ENCODE peak calls at places on chromosomes 16 and 17, in nine cellular contexts. One of them, this sample, is unnamed.

GRCh38 chr17:15311996-15312395 is 29.4 kb downstream of the TEKT3 start:
- DNase-seq in body of pancreas: no peak
- DNase-seq in omental fat pad: no peak
- DNase-seq in colonic mucosa: no peak
- DNase-seq in pancreas: no peak
- DNase-seq in esophagus squamous epithelium: no peak
- DNase-seq in CD4-positive, alpha-beta T cell: no peak
- DNase-seq in ovary: no peak
- DNase-seq in brain microvascular endothelial cell: no peak
- DNase-seq in this sample: no peak

GRCh38 chr17:74569392-74570003 is 2.2 kb upstream of the CD300H start:
- DNase-seq in body of pancreas: peak; percentile 13
- DNase-seq in omental fat pad: peak; percentile 50
- DNase-seq in colonic mucosa: peak; percentile 32
- DNase-seq in pancreas: no peak
- DNase-seq in esophagus squamous epithelium: peak; percentile 39
- DNase-seq in CD4-positive, alpha-beta T cell: no peak
- DNase-seq in ovary: peak; percentile 61
- DNase-seq in brain microvascular endothelial cell: peak; percentile 94
- DNase-seq in this sample: peak; percentile 35

GRCh38 chr17:72587156-72587555 is 466.3 kb downstream of the SOX9 start:
- DNase-seq in body of pancreas: no peak
- DNase-seq in omental fat pad: no peak
- DNase-seq in colonic mucosa: no peak
- DNase-seq in pancreas: no peak
- DNase-seq in esophagus squamous epithelium: no peak
- DNase-seq in CD4-positive, alpha-beta T cell: no peak
- DNase-seq in ovary: no peak
- DNase-seq in brain microvascular endothelial cell: peak; percentile 40
- DNase-seq in this sample: no peak

GRCh38 chr17:59618894-59619312 is 792 bp upstream of the CLTC start:
- DNase-seq in body of pancreas: no peak
- DNase-seq in omental fat pad: no peak
- DNase-seq in colonic mucosa: peak; percentile 91
- DNase-seq in pancreas: no peak
- DNase-seq in esophagus squamous epithelium: no peak
- DNase-seq in CD4-positive, alpha-beta T cell: no peak
- DNase-seq in ovary: no peak
- DNase-seq in brain microvascular endothelial cell: no peak
- DNase-seq in this sample: no peak

GRCh38 chr16:88633684-88634140 is 4.7 kb upstream of the IL17C start:
- DNase-seq in body of pancreas: no peak
- DNase-seq in omental fat pad: no peak
- DNase-seq in colonic mucosa: peak; percentile 64
- DNase-seq in pancreas: peak; percentile 74
- DNase-seq in esophagus squamous epithelium: no peak
- DNase-seq in CD4-positive, alpha-beta T cell: peak; percentile 31
- DNase-seq in ovary: no peak
- DNase-seq in brain microvascular endothelial cell: peak; percentile 30
- DNase-seq in this sample: no peak

GRCh38 chr17:8532021-8532420 is 96.3 kb downstream of the NDEL1 start:
- DNase-seq in body of pancreas: peak; percentile 67
- DNase-seq in omental fat pad: no peak
- DNase-seq in colonic mucosa: peak; percentile 53
- DNase-seq in pancreas: no peak
- DNase-seq in esophagus squamous epithelium: no peak
- DNase-seq in CD4-positive, alpha-beta T cell: no peak
- DNase-seq in ovary: no peak
- DNase-seq in brain microvascular endothelial cell: peak; percentile 62
- DNase-seq in this sample: no peak

GRCh38 chr16:1188781-1189189 is 35.9 kb downstream of the CACNA1H start:
- DNase-seq in body of pancreas: peak; percentile 64
- DNase-seq in omental fat pad: no peak
- DNase-seq in colonic mucosa: peak; percentile 42
- DNase-seq in pancreas: peak; percentile 91
- DNase-seq in esophagus squamous epithelium: no peak
- DNase-seq in CD4-positive, alpha-beta T cell: peak; percentile 49
- DNase-seq in ovary: peak; percentile 79
- DNase-seq in brain microvascular endothelial cell: no peak
- DNase-seq in this sample: no peak

GRCh38 chr17:50763716-50764450 is 3.4 kb downstream of the ANKRD40CL start:
- DNase-seq in body of pancreas: peak; percentile 49
- DNase-seq in omental fat pad: no peak
- DNase-seq in colonic mucosa: peak; percentile 62
- DNase-seq in pancreas: no peak
- DNase-seq in esophagus squamous epithelium: no peak
- DNase-seq in CD4-positive, alpha-beta T cell: no peak
- DNase-seq in ovary: no peak
- DNase-seq in brain microvascular endothelial cell: no peak
- DNase-seq in this sample: no peak

GRCh38 chr16:78677332-78677731 is 577.9 kb downstream of the WWOX start:
- DNase-seq in body of pancreas: no peak
- DNase-seq in omental fat pad: no peak
- DNase-seq in colonic mucosa: no peak
- DNase-seq in pancreas: no peak
- DNase-seq in esophagus squamous epithelium: no peak
- DNase-seq in CD4-positive, alpha-beta T cell: no peak
- DNase-seq in ovary: no peak
- DNase-seq in brain microvascular endothelial cell: no peak
- DNase-seq in this sample: no peak

GRCh38 chr17:42025191-42025579 is 5.3 kb downstream of the NKIRAS2 start:
- DNase-seq in body of pancreas: no peak
- DNase-seq in omental fat pad: no peak
- DNase-seq in colonic mucosa: no peak
- DNase-seq in pancreas: no peak
- DNase-seq in esophagus squamous epithelium: no peak
- DNase-seq in CD4-positive, alpha-beta T cell: no peak
- DNase-seq in ovary: no peak
- DNase-seq in brain microvascular endothelial cell: no peak
- DNase-seq in this sample: no peak

GRCh38 chr16:20147091-20147490 is 73.4 kb upstream of the GPR139 start:
- DNase-seq in body of pancreas: no peak
- DNase-seq in omental fat pad: no peak
- DNase-seq in colonic mucosa: no peak
- DNase-seq in pancreas: no peak
- DNase-seq in esophagus squamous epithelium: no peak
- DNase-seq in CD4-positive, alpha-beta T cell: no peak
- DNase-seq in ovary: no peak
- DNase-seq in brain microvascular endothelial cell: no peak
- DNase-seq in this sample: no peak

GRCh38 chr17:38926290-38927070 is 1.1 kb downstream of the LASP1NB start:
- DNase-seq in body of pancreas: no peak
- DNase-seq in omental fat pad: no peak
- DNase-seq in colonic mucosa: no peak
- DNase-seq in pancreas: no peak
- DNase-seq in esophagus squamous epithelium: no peak
- DNase-seq in CD4-positive, alpha-beta T cell: no peak
- DNase-seq in ovary: no peak
- DNase-seq in brain microvascular endothelial cell: no peak
- DNase-seq in this sample: no peak

GRCh38 chr16:15518412-15519351 is 84.3 kb downstream of the BMERB1 start:
- DNase-seq in body of pancreas: peak; percentile 29
- DNase-seq in omental fat pad: no peak
- DNase-seq in colonic mucosa: no peak
- DNase-seq in pancreas: no peak
- DNase-seq in esophagus squamous epithelium: no peak
- DNase-seq in CD4-positive, alpha-beta T cell: no peak
- DNase-seq in ovary: peak; percentile 83
- DNase-seq in brain microvascular endothelial cell: peak; percentile 18
- DNase-seq in this sample: no peak

GRCh38 chr17:30368896-30369720 is 9.6 kb upstream of the CPD start:
- DNase-seq in body of pancreas: peak; percentile 60
- DNase-seq in omental fat pad: no peak
- DNase-seq in colonic mucosa: no peak
- DNase-seq in pancreas: no peak
- DNase-seq in esophagus squamous epithelium: no peak
- DNase-seq in CD4-positive, alpha-beta T cell: no peak
- DNase-seq in ovary: no peak
- DNase-seq in brain microvascular endothelial cell: no peak
- DNase-seq in this sample: no peak

GRCh38 chr16:12803203-12804093 is at the start of gene CPPED1:
- DNase-seq in body of pancreas: peak; percentile 87
- DNase-seq in omental fat pad: peak; percentile 84
- DNase-seq in colonic mucosa: peak; percentile 93
- DNase-seq in pancreas: peak; percentile 96
- DNase-seq in esophagus squamous epithelium: peak; percentile 82
- DNase-seq in CD4-positive, alpha-beta T cell: peak; percentile 84
- DNase-seq in ovary: peak; percentile 95
- DNase-seq in brain microvascular endothelial cell: peak; percentile 92
- DNase-seq in this sample: peak; percentile 34
- TF ChIP-seq CTCF in body of pancreas: no peak
- TF ChIP-seq CTCF in omental fat pad: no peak
- TF ChIP-seq CTCF in colonic mucosa: no peak
- TF ChIP-seq CTCF in pancreas: no peak
- TF ChIP-seq CTCF in esophagus squamous epithelium: no peak
- TF ChIP-seq CTCF in CD4-positive, alpha-beta T cell: no peak
- TF ChIP-seq CTCF in ovary: no peak
- TF ChIP-seq CTCF in brain microvascular endothelial cell: no peak
- TF ChIP-seq CTCF in this sample: no peak

GRCh38 chr17:46719889-46720288 is 98.6 kb downstream of the WNT3 start:
- DNase-seq in body of pancreas: no peak
- DNase-seq in omental fat pad: no peak
- DNase-seq in colonic mucosa: no peak
- DNase-seq in pancreas: no peak
- DNase-seq in esophagus squamous epithelium: no peak
- DNase-seq in CD4-positive, alpha-beta T cell: no peak
- DNase-seq in ovary: no peak
- DNase-seq in brain microvascular endothelial cell: no peak
- DNase-seq in this sample: no peak

GRCh38 chr17:46726106-46726670 is 92.3 kb downstream of the WNT3 start:
- DNase-seq in body of pancreas: no peak
- DNase-seq in omental fat pad: no peak
- DNase-seq in colonic mucosa: no peak
- DNase-seq in pancreas: no peak
- DNase-seq in esophagus squamous epithelium: no peak
- DNase-seq in CD4-positive, alpha-beta T cell: no peak
- DNase-seq in ovary: no peak
- DNase-seq in brain microvascular endothelial cell: no peak
- DNase-seq in this sample: no peak

GRCh38 chr17:46717999-46718398 is 100.5 kb downstream of the WNT3 start:
- DNase-seq in body of pancreas: no peak
- DNase-seq in omental fat pad: no peak
- DNase-seq in colonic mucosa: no peak
- DNase-seq in pancreas: no peak
- DNase-seq in esophagus squamous epithelium: no peak
- DNase-seq in CD4-positive, alpha-beta T cell: no peak
- DNase-seq in ovary: no peak
- DNase-seq in brain microvascular endothelial cell: no peak
- DNase-seq in this sample: no peak

GRCh38 chr17:46722662-46723285 is 95.7 kb downstream of the WNT3 start:
- DNase-seq in body of pancreas: no peak
- DNase-seq in omental fat pad: no peak
- DNase-seq in colonic mucosa: no peak
- DNase-seq in pancreas: no peak
- DNase-seq in esophagus squamous epithelium: no peak
- DNase-seq in CD4-positive, alpha-beta T cell: no peak
- DNase-seq in ovary: no peak
- DNase-seq in brain microvascular endothelial cell: peak; percentile 4
- DNase-seq in this sample: no peak

DNA sequence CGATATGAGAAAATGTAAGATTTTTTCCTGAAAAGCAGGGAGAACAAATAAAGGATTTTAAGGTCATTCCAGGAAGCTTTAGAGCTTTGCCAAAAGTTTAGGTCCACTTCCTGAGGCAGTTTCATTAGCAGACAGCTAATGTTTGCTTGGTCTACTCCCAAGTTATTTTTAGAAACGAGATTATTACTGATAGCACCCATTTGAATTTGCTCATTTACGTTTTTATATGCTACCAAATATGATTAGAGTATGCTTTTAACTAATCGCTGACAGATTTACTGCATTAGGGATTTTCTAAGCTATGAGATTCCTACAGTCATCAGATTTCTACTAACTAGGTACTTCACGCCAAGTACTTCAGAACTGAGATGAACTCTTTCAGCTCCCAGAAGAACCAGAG is 98.1 kb downstream of the WNT3 start:
- DNase-seq in body of pancreas: no peak
- DNase-seq in omental fat pad: no peak
- DNase-seq in colonic mucosa: no peak
- DNase-seq in pancreas: no peak
- DNase-seq in esophagus squamous epithelium: no peak
- DNase-seq in CD4-positive, alpha-beta T cell: no peak
- DNase-seq in ovary: no peak
- DNase-seq in brain microvascular endothelial cell: no peak
- DNase-seq in this sample: no peak
- TF ChIP-seq CTCF in body of pancreas: no peak
- TF ChIP-seq CTCF in omental fat pad: no peak
- TF ChIP-seq CTCF in colonic mucosa: no peak
- TF ChIP-seq CTCF in pancreas: no peak
- TF ChIP-seq CTCF in esophagus squamous epithelium: no peak
- TF ChIP-seq CTCF in CD4-positive, alpha-beta T cell: no peak
- TF ChIP-seq CTCF in ovary: no peak
- TF ChIP-seq CTCF in brain microvascular endothelial cell: no peak
- TF ChIP-seq CTCF in this sample: no peak

GRCh38 chr17:75876938-75877751 is 1.2 kb downstream of the TRIM47 start:
- DNase-seq in body of pancreas: peak; percentile 95
- DNase-seq in omental fat pad: peak; percentile 93
- DNase-seq in colonic mucosa: peak; percentile 90
- DNase-seq in pancreas: peak; percentile 87
- DNase-seq in esophagus squamous epithelium: no peak
- DNase-seq in CD4-positive, alpha-beta T cell: no peak
- DNase-seq in ovary: peak; percentile 97
- DNase-seq in brain microvascular endothelial cell: peak; percentile 84
- DNase-seq in this sample: peak; percentile 77
- TF ChIP-seq CTCF in body of pancreas: no peak
- TF ChIP-seq CTCF in omental fat pad: no peak
- TF ChIP-seq CTCF in colonic mucosa: no peak
- TF ChIP-seq CTCF in pancreas: no peak
- TF ChIP-seq CTCF in esophagus squamous epithelium: no peak
- TF ChIP-seq CTCF in CD4-positive, alpha-beta T cell: no peak
- TF ChIP-seq CTCF in ovary: no peak
- TF ChIP-seq CTCF in brain microvascular endothelial cell: peak; percentile 16
- TF ChIP-seq CTCF in this sample: peak; percentile 28

DNA sequence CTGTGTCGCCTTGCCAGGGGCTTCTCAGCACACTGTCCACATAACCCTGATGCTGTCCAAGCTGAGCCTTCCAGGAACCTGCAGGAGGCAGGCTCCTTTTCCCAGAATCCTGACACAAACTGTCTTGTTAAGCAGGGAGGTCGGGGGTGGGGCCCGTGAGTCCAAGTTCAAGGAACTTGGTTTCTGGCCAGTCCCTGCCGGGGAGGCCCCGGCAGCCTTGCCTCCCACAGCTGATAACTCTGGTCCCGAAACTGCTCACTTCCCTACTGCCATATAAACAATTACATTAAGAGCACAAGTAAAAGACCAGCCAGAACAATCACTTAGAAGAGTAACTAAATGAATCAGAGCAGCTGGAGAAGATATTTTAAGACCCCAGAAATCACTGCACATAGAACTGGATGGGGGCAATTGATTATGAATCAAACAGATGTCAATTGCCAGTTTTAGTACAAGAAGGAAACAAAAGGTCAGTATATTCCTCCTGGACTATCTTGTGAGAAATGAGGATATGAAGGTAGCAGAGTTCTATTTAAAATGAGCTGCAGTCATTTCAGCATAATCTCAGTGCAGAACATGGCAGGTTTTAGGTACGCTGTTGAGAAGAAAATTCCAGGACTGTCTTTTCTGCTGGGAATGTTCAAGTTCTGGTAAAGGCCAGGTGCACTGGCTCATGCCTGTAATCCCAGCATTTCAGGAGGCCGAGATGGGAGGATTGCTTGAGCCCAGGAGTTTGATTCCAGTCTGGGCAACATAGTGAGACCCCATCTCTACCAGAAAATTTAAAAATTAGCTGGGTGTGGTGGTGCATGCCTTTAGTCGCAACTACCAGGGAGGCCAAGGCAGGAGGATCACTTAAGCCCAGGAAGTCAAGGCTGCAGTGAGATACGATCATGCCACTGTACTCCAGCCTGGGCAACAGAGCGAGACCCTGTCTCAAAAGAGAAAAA is 169.8 kb downstream of the PITPNC1 start:
- DNase-seq in body of pancreas: peak; percentile 58
- DNase-seq in omental fat pad: peak; percentile 28
- DNase-seq in colonic mucosa: peak; percentile 77
- DNase-seq in pancreas: peak; percentile 69
- DNase-seq in esophagus squamous epithelium: no peak
- DNase-seq in CD4-positive, alpha-beta T cell: no peak
- DNase-seq in ovary: peak; percentile 77
- DNase-seq in brain microvascular endothelial cell: peak; percentile 24
- DNase-seq in this sample: no peak
- TF ChIP-seq CTCF in body of pancreas: no peak
- TF ChIP-seq CTCF in omental fat pad: no peak
- TF ChIP-seq CTCF in colonic mucosa: no peak
- TF ChIP-seq CTCF in pancreas: no peak
- TF ChIP-seq CTCF in esophagus squamous epithelium: no peak
- TF ChIP-seq CTCF in CD4-positive, alpha-beta T cell: no peak
- TF ChIP-seq CTCF in ovary: no peak
- TF ChIP-seq CTCF in brain microvascular endothelial cell: peak; percentile 25
- TF ChIP-seq CTCF in this sample: no peak